ENCODE peak calls at places on chromosome 7, in four cellular contexts. F, K, T and E are unnamed samples. For H3K4me1 and H3K9me3, the result is how much of the 10 kb centered on the place peaks cover.

GRCh38 chr7:106717997-106718871 is 57.3 kb upstream of the CCDC71L start:
- DNase-seq in F (no peak), K (no peak), T (peak), E (peak)

GRCh38 chr7:2063562-2064360 is 169.0 kb downstream of the MAD1L1 start:
- DNase-seq in F (no peak), K (peak), T (no peak), E (peak)

GRCh38 chr7:128940494-128941322 is 3.0 kb downstream of the IRF5 start:
- DNase-seq in F (peak), K (peak), T (no peak), E (peak)

GRCh38 chr7:43666938-43667337 is 62.4 kb downstream of the COA1 start:
- DNase-seq in F (no peak), K (no peak), T (no peak), E (no peak)

GRCh38 chr7:148481147-148481526 is 109.4 kb upstream of the C7orf33 start:
- DNase-seq in F (no peak), K (no peak), T (no peak), E (no peak)

GRCh38 chr7:102456327-102456726 is 8.3 kb downstream of the ALKBH4 start:
- DNase-seq in F (no peak), K (no peak), T (no peak), E (no peak)

GRCh38 chr7:82284936-82285519 is 158.5 kb downstream of the CACNA2D1 start:
- DNase-seq in F (no peak), K (no peak), T (no peak), E (no peak)

GRCh38 chr7:88686468-88687229 is 72.9 kb upstream of the ZNF804B start:
- DNase-seq in F (no peak), K (no peak), T (no peak), E (no peak)

GRCh38 chr7:17406756-17407155 is 108.3 kb downstream of the AHR start:
- DNase-seq in F (no peak), K (no peak), T (no peak), E (no peak)

GRCh38 chr7:134730359-134730758 is 49.1 kb upstream of the CALD1 start:
- DNase-seq in F (no peak), K (no peak), T (no peak), E (no peak)

GRCh38 chr7:25860206-25860881 is 291.7 kb upstream of the NFE2L3 start:
- DNase-seq in F (no peak), K (no peak), T (no peak), E (no peak)

GRCh38 chr7:68014031-68014774 is 1017.6 kb downstream of the TYW1 start:
- DNase-seq in F (no peak), K (no peak), T (no peak), E (no peak)

GRCh38 chr7:157586426-157586955 is 249.7 kb downstream of the DNAJB6 start:
- DNase-seq in F (no peak), K (no peak), T (no peak), E (no peak)

GRCh38 chr7:69585169-69585568 is 13.1 kb upstream of the AUTS2 start:
- DNase-seq in F (no peak), K (no peak), T (no peak), E (no peak)

GRCh38 chr7:98034044-98035035 is 44.3 kb upstream of the OCM2 start:
- DNase-seq in F (no peak), K (no peak), T (no peak), E (no peak)

GRCh38 chr7:101534873-101535272 is 94.2 kb downstream of the MYL10 start:
- DNase-seq in F (no peak), K (no peak), T (no peak), E (no peak)

GRCh38 chr7:143479055-143479766 is 1.5 kb downstream of the TAS2R41 start:
- DNase-seq in F (no peak), K (no peak), T (no peak), E (no peak)

GRCh38 chr7:29851487-29851886 is 45.2 kb downstream of the WIPF3 start:
- DNase-seq in F (no peak), K (peak), T (no peak), E (no peak)

GRCh38 chr7:80387634-80388033 is 124.2 kb downstream of the GNAT3 start:
- DNase-seq in F (no peak), K (no peak), T (no peak), E (no peak)

GRCh38 chr7:99642099-99642498 is 25.4 kb downstream of the ZSCAN25 start:
- DNase-seq in F (no peak), K (no peak), T (no peak), E (no peak)

GRCh38 chr7:101676956-101677355 is 47.9 kb upstream of the MYL10 start:
- DNase-seq in F (no peak), K (no peak), T (no peak), E (no peak)

GRCh38 chr7:95246935-95247370 is 77.4 kb downstream of the PON1 start:
- DNase-seq in F (no peak), K (peak), T (peak), E (no peak)

GRCh38 chr7:131546126-131546525 is 10.3 kb downstream of the PODXL start:
- DNase-seq in F (no peak), K (peak), T (peak), E (no peak)

GRCh38 chr7:44177570-44178131 is 11.6 kb downstream of the GCK start:
- DNase-seq in F (no peak), K (no peak), T (no peak), E (no peak)

GRCh38 chr7:128891110-128891941 is 19.2 kb downstream of the KCP start:
- DNase-seq in F (no peak), K (no peak), T (no peak), E (no peak)

GRCh38 chr7:112009081-112009480 is 197.1 kb downstream of the DOCK4 start:
- DNase-seq in F (no peak), K (no peak), T (peak), E (no peak)

GRCh38 chr7:74449809-74450397 is 3.8 kb upstream of the GTF2IRD1 start:
- DNase-seq in F (no peak), K (peak), T (peak), E (peak)

DNA sequence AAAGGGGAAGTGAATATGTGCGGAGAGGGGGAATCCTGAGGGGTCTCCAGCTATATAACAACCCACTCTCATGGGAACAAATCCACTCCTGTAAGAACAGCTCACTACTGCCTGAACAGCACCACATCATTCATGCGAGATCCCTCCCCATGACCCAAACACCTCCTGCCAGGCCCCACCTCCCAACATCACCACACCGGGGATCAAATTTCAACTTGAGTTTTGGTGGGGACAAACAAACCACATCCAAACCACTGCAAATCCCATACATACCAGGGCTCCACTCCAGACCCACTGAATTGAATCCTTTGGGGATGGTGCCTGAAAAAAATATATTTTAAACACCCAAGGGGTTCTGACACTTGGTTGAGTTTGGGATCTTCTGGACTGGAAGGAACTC is 181.5 kb upstream of the PLXNA4 start:
- DNase-seq in F (no peak), K (no peak), T (no peak), E (no peak)
- H3K4me3 ChIP-seq in F (no peak), K (no peak), T (no peak), E (no peak)

DNA sequence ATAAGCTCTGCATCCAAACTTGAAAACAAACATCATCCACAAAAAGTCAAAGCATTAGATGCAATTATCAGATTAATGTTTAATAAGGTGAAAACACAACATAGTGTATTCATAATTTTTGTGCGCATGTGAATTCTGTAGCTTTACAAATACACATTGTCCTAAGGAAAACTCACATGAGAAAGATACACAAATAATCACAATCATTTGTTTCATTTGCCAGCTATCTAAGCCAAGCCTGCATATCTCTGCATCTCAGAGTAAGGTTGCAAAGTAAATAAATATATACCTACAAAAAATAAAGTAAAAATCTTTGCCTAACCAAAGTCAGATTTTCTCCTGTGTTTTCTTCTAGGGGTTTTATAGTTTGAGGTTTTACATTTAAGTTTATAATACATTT is 57.4 kb downstream of the ADCY1 start:
- DNase-seq in F (no peak), K (no peak), T (no peak), E (no peak)
- H3K4me1 ChIP-seq in F (under half), K (under half), T (under half), E (under half)

DNA sequence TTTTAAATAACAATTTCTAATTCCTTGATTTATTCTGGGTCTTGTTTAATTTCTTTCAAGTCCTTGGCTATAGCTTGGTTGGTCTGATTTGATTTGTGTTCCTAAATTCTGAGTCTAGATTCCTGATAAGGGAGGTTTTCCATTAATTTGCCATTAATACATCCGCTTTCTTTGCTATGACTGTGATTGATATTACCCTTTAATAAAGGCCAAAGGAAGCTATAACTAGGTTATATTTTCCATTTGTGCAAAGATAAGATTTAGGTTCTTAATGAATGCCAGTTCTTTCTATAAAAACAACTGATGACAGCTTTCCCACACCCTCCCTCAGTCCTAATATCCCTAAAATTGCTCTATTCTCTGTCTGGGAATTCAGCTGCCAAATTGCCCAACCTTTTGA is 28.2 kb downstream of the NDUFB2 start:
- DNase-seq in F (no peak), K (no peak), T (no peak), E (no peak)
- H3K9me3 ChIP-seq in F (under half), K (under half), T (under half), E (under half)

GRCh38 chr7:20784311-20785210 is 2.1 kb downstream of the SP8 start:
- DNase-seq in F (no peak), K (no peak), T (no peak), E (no peak)
- H3K4me3 ChIP-seq in F (peak), K (no peak), T (peak), E (no peak)

DNA sequence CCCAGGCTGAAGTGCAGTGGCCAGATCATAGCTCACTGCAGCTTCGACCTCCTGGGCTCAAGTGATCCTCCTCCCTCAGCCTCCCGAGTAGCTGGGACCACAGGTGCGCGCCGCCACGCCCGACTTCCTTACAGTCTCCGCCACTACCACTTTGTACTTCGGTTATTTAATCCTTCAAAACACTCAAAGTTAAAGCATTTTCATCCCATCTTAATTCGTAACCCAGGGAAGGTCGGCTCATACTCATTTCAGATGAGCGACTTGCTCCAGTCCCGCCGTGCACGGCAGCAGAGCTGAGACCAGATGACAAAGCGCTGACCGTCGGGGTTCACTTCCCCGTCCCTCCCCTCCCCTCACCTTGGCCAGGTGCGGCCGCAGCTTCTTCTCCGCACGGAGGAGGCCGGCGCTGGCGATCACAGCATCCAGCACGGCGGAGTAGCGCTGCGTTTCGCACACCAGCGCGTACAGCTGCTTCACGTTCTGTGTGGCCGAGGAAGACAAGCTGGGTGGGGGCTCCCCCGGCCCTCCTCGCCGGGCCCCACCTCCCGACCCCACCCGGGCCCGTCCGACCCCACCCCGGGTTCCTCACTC is 457 bp downstream of the NSUN5 start:
- DNase-seq in F (no peak), K (no peak), T (no peak), E (peak)
- H3K4me1 ChIP-seq in F (under half), K (under half), T (under half), E (under half)

GRCh38 chr7:27099839-27100225 is 2.7 kb downstream of the HOXA2 start:
- DNase-seq in F (no peak), K (no peak), T (no peak), E (no peak)

GRCh38 chr7:27099224-27099838 is 3.2 kb downstream of the HOXA2 start:
- DNase-seq in F (no peak), K (no peak), T (no peak), E (no peak)

GRCh38 chr7:27096756-27097514 is 1.1 kb upstream of the HOXA1 start:
- DNase-seq in F (peak), K (peak), T (no peak), E (peak)

GRCh38 chr7:27097686-27098492 is 2.1 kb upstream of the HOXA1 start:
- DNase-seq in F (no peak), K (no peak), T (no peak), E (peak)

GRCh38 chr7:27098493-27099223 is 2.9 kb upstream of the HOXA1 start:
- DNase-seq in F (no peak), K (peak), T (no peak), E (peak)
- H3K9me3 ChIP-seq in F (under half), K (under half), T (under half), E (under half)

DNA sequence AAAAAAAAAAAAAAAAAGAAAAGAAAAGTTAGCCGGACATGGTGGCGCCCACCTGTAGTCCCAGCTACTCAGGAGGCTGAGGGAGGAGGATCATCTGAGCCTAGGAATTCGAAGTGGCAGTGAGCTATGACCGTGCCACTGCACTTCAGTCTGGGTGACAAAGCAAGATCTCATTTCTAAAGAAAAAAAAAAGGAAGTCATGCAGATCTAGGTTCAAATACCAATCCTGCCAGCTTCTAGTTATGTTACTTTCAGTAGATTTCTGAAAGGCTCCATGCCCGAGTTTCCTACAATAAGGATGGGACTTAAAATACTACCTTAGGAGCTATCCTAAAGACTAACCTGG is 4.5 kb downstream of the ZC3HAV1 start:
- DNase-seq in F (no peak), K (no peak), T (no peak), E (no peak)
- H3K4me3 ChIP-seq in F (no peak), K (no peak), T (no peak), E (no peak)

DNA sequence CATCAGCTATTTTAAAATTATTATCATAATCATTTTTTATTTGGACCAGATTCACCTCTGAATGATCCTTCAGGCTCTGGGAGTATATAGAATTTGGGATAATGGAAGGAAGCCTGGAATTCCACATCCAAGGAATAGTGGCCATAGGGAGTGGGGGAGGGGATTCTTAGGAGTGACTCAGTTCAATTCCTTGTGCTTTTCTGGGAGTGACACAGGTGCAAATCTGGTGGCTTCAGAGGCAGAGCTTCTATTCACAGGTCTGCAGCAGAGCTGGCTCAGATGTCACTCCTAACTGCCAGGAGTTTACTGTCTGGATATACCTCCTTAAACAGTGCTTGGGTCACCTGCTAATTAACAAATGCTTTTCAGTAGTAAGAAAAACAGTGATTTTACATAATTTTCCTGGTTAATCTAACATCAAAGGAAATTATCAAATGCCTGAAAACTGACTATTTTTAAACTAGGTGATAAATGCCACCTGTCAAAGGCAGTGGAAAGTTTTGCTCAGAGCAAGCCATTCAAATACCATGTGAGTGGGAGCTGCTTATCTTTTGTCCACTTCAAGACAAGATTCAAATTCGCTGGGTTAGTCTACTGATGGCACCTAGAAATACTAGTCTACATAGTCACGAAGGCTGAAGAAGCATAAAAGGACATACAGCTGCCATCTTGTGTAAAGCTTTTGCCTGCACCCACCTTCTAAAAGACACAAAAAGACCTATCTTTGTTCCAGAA is 106.7 kb upstream of the LAMB4 start:
- DNase-seq in F (no peak), K (no peak), T (no peak), E (no peak)
- H3K4me1 ChIP-seq in F (under half), K (under half), T (under half), E (under half)

GRCh38 chr7:149525280-149525679 is 27.7 kb upstream of the ZNF746 start:
- DNase-seq in F (no peak), K (no peak), T (no peak), E (no peak)
- H3K9me3 ChIP-seq in F (under half), K (under half), T (under half), E (under half)

GRCh38 chr7:923108-924041 is 31.1 kb downstream of the ADAP1 start:
- DNase-seq in F (peak), K (peak), T (no peak), E (peak)
- H3K4me3 ChIP-seq in F (peak), K (no peak), T (no peak), E (no peak)